ENCODE peak calls at places on chromosomes 16 and 17, in eight cellular contexts. E is thoracic aorta; U is esophagus muscularis mucosa; L is mesendoderm; F is cardiac muscle cell; Z is coronary artery; W is tibial artery; K is CD8-positive, alpha-beta T cell. Q is an unnamed sample.

GRCh38 chr17:75589919-75590303 is 2.3 kb downstream of the MYO15B start:
- DNase-seq in E (no peak), U (no peak), L (no peak), F (no peak), Z (no peak), W (no peak), K (no peak), Q (no peak)

GRCh38 chr16:65353183-65353582 is 231.3 kb upstream of the CDH11 start:
- DNase-seq in E (no peak), U (peak; percentile 14), L (no peak), F (no peak), Z (no peak), W (no peak), K (no peak), Q (no peak)

GRCh38 chr16:89430436-89431157 is 59.8 kb downstream of the ANKRD11 start:
- DNase-seq in E (no peak), U (no peak), L (no peak), F (no peak), Z (no peak), W (no peak), K (no peak), Q (no peak)

GRCh38 chr16:1941924-1942809 is 832 bp downstream of the MSRB1 start:
- DNase-seq in E (no peak), U (no peak), L (no peak), F (no peak), Z (no peak), W (peak; percentile 86), K (no peak), Q (no peak)

GRCh38 chr17:63587770-63588169 is 12.9 kb upstream of the TACO1 start:
- DNase-seq in E (no peak), U (no peak), L (no peak), F (no peak), Z (no peak), W (no peak), K (no peak), Q (no peak)

GRCh38 chr17:74235040-74235581 is 21.7 kb downstream of the TTYH2 start:
- DNase-seq in E (no peak), U (no peak), L (no peak), F (no peak), Z (no peak), W (no peak), K (no peak), Q (no peak)

GRCh38 chr17:51537996-51538550 is 277.7 kb downstream of the UTP18 start:
- DNase-seq in E (no peak), U (no peak), L (no peak), F (no peak), Z (no peak), W (no peak), K (no peak), Q (no peak)

GRCh38 chr16:4733747-4734062 is 366 bp downstream of the ANKS3 start:
- DNase-seq in E (no peak), U (no peak), L (no peak), F (no peak), Z (no peak), W (no peak), K (peak; percentile 5), Q (no peak)

GRCh38 chr17:59373879-59374495 is 42.5 kb downstream of the YPEL2 start:
- DNase-seq in E (no peak), U (no peak), L (no peak), F (no peak), Z (no peak), W (peak; percentile 77), K (no peak), Q (no peak)

GRCh38 chr17:59370580-59371299 is 39.3 kb downstream of the YPEL2 start:
- DNase-seq in E (no peak), U (no peak), L (peak; percentile 38), F (no peak), Z (no peak), W (no peak), K (no peak), Q (no peak)

GRCh38 chr17:59369026-59369724 is 37.7 kb downstream of the YPEL2 start:
- DNase-seq in E (no peak), U (no peak), L (no peak), F (no peak), Z (no peak), W (no peak), K (no peak), Q (no peak)

GRCh38 chr17:59371426-59372099 is 40.1 kb downstream of the YPEL2 start:
- DNase-seq in E (no peak), U (no peak), L (no peak), F (no peak), Z (peak; percentile 91), W (peak; percentile 92), K (no peak), Q (no peak)

DNA sequence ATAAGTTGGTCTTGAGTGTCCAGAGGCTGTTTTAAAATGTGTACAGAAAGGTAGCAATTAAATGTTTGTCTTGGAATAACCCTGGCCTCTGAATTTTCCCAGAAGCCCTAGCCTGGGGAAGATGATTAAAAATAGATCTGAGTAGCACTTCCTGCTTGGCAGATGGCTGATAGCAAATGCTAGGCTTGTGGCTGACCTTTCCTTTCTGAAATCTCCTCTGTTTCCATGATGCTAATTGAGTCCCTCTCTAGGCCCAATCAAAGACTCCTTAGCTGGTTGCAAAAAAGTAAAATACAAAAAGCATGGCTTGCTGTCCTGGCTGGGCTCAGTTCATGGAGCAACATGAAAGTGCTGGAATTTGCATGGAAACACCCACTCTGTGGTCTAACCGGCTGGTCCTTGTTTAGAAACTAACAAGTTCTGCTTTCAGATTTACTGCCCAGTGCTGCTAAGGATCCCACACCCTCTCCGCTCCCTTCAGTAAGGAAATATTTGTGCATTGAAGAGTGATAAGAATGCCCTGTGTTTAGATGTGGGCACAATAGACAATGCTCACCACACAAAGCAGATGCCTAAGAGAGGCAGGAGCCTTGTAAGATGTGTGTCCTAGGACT is 40.8 kb downstream of the YPEL2 start:
- DNase-seq in E (no peak), U (no peak), L (no peak), F (peak; percentile 58), Z (peak; percentile 87), W (peak; percentile 84), K (no peak), Q (no peak)
- H3K4me3 ChIP-seq in E (peak overlapping the region; percentile 49), U (peak overlapping the region; percentile 3), L (no peak overlapping the region), F (no peak overlapping the region), Z (peak overlapping the region; percentile 58), W (peak overlapping the region; percentile 1), K (no peak overlapping the region), Q (no peak overlapping the region)

DNA sequence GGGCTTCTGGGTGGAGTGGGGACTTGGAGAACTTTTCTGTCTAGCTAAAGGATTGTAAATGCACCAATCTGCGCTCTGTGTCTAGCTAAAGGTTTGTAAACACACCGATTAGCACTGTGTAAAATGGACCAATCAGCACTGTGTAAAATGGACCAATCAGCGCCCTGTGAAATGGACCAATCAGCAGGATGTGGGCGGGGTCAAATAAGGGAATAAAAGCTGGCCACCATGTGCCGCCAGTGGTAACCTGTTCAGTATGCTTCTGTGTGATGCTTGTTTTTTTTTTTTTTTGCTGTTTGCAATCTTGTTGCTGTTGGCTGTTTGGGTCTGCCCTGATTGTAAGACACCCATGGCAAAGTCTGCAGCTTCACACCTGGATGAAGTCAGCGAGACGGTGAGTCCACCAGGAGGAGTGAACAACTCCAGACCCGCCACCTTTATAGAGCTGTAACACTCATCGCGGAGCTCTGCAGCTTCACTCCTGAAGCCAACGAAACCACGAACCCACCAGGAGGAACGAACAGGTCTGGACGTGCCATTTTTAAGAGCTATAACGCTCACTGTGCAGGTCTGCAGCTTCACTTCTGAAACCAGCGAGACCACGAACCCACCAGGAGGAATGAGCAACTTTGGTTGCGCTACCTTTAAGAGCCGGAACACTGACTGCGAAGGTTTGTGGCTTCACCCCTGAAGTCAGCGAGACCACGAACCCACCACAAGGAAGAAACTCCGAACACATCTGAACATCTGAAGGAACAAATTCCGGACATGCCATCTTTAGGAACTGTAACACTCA is 85.0 kb upstream of the MED9 start:
- DNase-seq in E (no peak), U (no peak), L (no peak), F (no peak), Z (no peak), W (no peak), K (peak; percentile 37), Q (no peak)
- H3K4me3 ChIP-seq in E (no peak overlapping the region), U (no peak overlapping the region), L (no peak overlapping the region), F (no peak overlapping the region), Z (no peak overlapping the region), W (no peak overlapping the region), K (peak overlapping the region; percentile 49), Q (no peak overlapping the region)

DNA sequence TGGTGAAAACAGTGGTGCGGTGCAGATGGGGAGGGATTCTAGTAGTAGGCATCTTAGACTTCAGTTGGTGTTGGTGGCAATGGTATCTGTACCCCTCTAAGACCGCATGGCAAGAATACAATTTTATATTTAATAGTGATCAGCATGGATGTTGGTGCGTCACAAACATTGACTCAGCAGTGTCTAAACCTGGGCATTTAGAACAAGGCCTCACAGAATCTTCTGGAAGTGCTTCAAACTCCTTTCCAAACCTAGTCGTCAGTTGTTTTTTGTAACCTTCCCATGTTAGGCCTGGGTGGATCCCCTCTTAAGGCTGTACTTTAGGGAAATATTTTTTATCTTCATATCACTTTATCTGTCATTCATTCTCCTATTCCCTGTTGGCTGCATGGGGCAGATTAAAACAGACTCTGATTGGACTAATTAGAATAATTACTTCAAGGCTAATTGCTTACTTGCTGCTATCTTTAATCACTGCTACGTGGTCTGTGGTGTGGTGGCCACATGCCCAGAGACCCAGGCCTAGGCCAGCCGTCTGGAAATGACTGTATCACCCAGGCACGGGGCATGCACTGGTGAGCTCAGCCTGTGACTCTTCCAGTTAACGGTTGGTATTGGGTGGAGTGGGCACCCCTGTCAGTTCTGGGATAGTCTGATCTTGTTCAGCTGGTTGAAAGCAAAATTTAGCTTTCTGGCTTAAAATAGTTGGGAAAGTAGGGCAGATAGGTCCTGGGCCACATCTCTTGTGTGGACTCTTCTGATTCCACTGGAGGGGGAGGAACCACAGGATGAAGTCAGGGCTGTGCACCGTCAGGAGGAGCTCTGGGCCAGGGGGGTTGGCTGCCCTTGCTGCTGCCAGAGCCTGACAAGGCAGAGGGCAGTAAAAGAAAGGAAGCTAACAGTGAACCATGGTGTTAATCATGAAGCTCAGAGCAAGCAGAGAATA is 4.5 kb downstream of the ALKBH5 start:
- DNase-seq in E (no peak), U (no peak), L (no peak), F (no peak), Z (no peak), W (no peak), K (no peak), Q (no peak)
- H3K4me3 ChIP-seq in E (peak overlapping the region; percentile 93), U (peak overlapping the region; percentile 87), L (no peak overlapping the region), F (peak overlapping the region; percentile 9), Z (peak overlapping the region; percentile 89), W (peak overlapping the region; percentile 88), K (peak overlapping the region; percentile 58), Q (no peak overlapping the region)

DNA sequence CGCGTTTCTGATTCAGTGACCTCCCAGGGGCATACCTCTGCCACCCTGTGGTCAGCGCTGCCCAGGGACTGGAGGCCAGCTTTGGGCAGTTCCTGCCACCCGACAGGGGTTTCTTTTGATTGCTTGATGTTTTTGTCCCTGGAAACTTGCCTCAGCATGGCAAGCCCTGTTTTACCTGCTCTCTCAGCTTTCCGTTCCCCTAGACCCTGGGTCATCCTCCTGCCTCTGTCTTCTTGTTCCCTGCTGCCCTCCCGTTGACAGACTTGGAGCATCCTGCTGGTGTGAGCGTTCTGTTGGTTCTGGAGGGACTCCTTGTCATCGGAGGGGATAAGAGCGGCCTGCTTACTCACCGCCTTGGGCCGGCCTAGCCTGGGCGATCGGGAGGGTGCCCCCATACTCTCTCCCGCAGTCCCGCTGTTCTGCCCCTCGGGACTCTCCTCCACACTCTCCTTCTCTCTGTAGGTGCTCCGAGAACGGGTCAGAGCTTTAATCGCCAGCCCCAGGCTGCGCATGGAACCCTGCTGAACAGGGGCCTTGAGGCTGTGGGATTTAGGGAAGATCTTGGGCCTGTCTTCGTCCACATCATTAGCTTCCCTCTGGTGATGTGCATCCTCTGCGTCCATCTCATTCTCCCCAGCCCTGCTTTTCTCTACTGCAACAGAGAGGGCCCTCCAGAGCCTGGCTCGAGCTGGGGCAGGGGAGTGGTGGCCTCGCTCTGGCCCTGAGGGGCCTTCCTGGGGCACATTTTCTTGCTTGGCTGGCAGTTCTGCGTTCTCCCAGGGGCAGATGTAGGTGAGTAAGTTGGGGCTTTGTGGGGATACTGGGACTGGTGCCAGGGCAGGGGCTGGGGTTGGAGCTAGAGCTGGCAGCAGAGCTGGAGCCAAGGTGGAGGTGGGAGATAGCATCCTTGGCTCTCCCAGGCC is 13.7 kb downstream of the GPR179 start:
- DNase-seq in E (no peak), U (no peak), L (no peak), F (no peak), Z (no peak), W (no peak), K (no peak), Q (no peak)
- H3K4me3 ChIP-seq in E (no peak overlapping the region), U (no peak overlapping the region), L (no peak overlapping the region), F (no peak overlapping the region), Z (no peak overlapping the region), W (no peak overlapping the region), K (no peak overlapping the region), Q (no peak overlapping the region)

Q was measured in iPS DF 6.9.